ENCODE peak calls at places on chromosome 3, in eight cellular contexts. C, G, R, X, H, Y, W and N are unnamed samples.

GRCh38 chr3:46847744-46848143 is 15.5 kb downstream of the MYL3 start:
- DNase-seq in C (no peak), G (no peak), W (no peak), Y (no peak), H (no peak), R (no peak), X (no peak), N (no peak)

GRCh38 chr3:162569314-162569713 is 1072.7 kb downstream of the OTOL1 start:
- DNase-seq in W (no peak), G (no peak), C (no peak), H (no peak), Y (no peak), R (no peak), X (no peak), N (no peak)

GRCh38 chr3:55294557-55294956 is 192.5 kb downstream of the WNT5A start:
- DNase-seq in Y (no peak), G (no peak), W (no peak), H (no peak), R (no peak), C (no peak), X (no peak), N (no peak)

GRCh38 chr3:122555275-122556071 is 8.6 kb downstream of the PARP9 start:
- DNase-seq in C (no peak), W (no peak), Y (no peak), G (no peak), H (no peak), R (no peak), X (no peak), N (no peak)

GRCh38 chr3:102102394-102102793 is 253.1 kb downstream of the NFKBIZ start:
- DNase-seq in R (no peak), W (no peak), H (no peak), Y (peak; percentile 13), G (no peak), C (no peak), X (no peak), N (no peak)

GRCh38 chr3:111509308-111509707 is 32.7 kb upstream of the CD96 start:
- DNase-seq in X (no peak), Y (no peak), H (no peak), W (no peak), R (no peak), G (no peak), C (no peak), N (no peak)

GRCh38 chr3:10365316-10365715 is 44.4 kb upstream of the SEC13 start:
- DNase-seq in G (no peak), R (no peak), X (no peak), Y (no peak), W (no peak), H (no peak), C (no peak), N (no peak)

GRCh38 chr3:115912372-115912771 is 289.1 kb downstream of the GAP43 start:
- DNase-seq in H (no peak), X (no peak), G (peak; percentile 34), C (no peak), Y (no peak), R (no peak), W (no peak), N (no peak)

GRCh38 chr3:122612706-122613105 is 35.3 kb downstream of the PARP15 start:
- DNase-seq in X (no peak), G (no peak), C (no peak), Y (no peak), W (no peak), R (no peak), H (no peak), N (no peak)

GRCh38 chr3:55297235-55297634 is 189.9 kb downstream of the WNT5A start:
- DNase-seq in W (no peak), X (no peak), G (no peak), H (no peak), Y (no peak), C (no peak), R (no peak), N (no peak)

GRCh38 chr3:42736531-42736930 is 33.9 kb upstream of the HHATL start:
- DNase-seq in W (no peak), Y (no peak), C (no peak), R (peak; percentile 70), H (no peak), X (no peak), G (no peak), N (no peak)

GRCh38 chr3:59809750-59810444 is 760.1 kb upstream of the CFAP20DC start:
- DNase-seq in W (no peak), H (no peak), C (no peak), R (no peak), G (no peak), Y (peak; percentile 43), X (no peak), N (no peak)

GRCh38 chr3:31793821-31794220 is 187.2 kb downstream of the OSBPL10 start:
- DNase-seq in G (no peak), Y (no peak), C (no peak), X (no peak), H (no peak), W (no peak), R (no peak), N (no peak)

GRCh38 chr3:31789429-31789828 is 191.6 kb downstream of the OSBPL10 start:
- DNase-seq in G (no peak), H (no peak), C (no peak), Y (no peak), W (no peak), X (no peak), R (no peak), N (no peak)

GRCh38 chr3:31785734-31786133 is 195.3 kb downstream of the OSBPL10 start:
- DNase-seq in H (no peak), Y (no peak), C (no peak), G (no peak), X (no peak), W (no peak), R (no peak), N (no peak)

GRCh38 chr3:31793040-31793439 is 188.0 kb downstream of the OSBPL10 start:
- DNase-seq in R (no peak), G (no peak), W (no peak), Y (no peak), H (no peak), C (no peak), X (no peak), N (no peak)

DNA sequence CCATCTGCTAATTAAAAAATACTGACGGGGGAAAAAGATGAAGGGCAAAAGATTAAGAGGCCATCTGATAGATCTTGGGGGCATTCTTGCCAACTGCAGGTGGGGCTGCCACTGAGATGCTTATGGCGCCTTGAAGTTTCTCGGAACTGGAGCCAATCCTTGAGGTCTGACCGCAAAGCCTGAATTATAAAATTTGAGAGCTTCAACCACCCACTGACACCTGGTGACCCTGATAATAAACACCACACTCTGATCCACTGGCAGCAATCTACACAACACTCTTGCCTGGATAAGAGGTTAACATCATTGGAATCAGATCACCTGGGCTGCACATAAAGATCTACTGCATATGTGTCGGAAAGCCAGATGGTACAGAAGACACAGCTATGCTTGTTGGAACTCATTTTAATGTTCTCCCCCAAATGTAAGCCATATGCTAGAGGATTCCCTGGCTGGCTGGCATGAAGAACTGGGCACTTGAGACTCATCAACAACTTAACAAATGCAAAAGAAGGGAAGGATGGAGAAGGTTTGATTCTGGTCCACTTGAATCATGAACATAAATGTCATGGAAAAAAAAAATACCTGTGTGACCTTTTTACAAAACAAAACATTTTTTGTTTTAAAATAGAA is 190.4 kb downstream of the OSBPL10 start:
- DNase-seq in R (no peak), X (no peak), W (no peak), C (no peak), Y (no peak), G (no peak), H (no peak), N (no peak)
- TF ChIP-seq POLR2A in R (no peak), X (no peak), W (no peak), C (no peak), Y (no peak), G (no peak), H (no peak), N (no peak)

DNA sequence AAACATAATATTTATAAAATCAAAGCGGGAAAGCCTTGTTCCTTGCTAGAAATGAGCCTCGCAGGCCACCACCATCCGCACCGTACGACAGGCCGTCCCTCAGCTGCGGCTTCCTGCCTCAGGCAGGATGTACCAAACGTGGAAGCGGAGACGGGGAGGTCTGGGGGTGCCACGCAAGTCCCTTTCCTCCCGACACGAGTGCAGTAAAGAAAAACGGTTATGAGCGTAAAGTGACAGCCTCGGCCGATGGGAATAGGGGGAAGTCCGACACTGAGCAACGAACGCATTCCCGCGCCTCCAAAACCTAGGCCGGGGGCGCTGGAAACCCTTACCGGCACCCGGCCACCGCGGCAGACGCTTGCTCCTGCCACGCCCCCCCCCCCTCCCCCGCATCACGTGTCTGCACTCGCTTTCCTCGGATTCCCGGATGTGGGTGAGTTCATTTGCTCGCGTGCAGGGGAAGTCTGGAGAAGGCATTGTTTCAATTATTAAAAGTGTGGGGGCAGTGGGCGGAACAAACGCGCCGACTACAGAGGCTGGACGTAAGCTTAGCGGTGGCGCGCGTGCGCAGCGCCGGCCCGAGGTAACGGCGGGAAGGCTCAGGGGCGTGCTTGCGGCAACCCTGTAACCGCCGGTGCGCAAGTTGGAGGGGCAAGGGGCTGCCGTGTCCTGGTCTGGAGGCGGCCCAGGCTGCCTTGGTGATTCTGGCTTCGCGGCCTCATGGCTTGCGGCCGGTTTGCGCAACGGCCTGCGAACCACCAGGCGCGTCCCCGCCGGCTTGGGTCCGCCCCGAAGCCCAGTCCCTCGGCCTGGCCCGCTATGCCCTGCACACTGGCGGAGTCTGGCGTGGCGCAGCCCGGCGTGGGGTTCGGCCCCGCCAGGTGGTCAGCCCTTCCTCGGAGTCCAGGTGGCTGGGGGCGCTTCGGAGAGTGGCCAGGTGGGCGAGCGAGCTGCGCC is at the start of the genes ANAPC13 and CEP63:
- DNase-seq in Y (peak; percentile 98), R (no peak), G (peak; percentile 96), X (peak; percentile 99), H (peak; percentile 99), C (peak; percentile 95), W (peak; percentile 91), N (peak; percentile 95)
- TF ChIP-seq POLR2A in Y (peak; percentile 47), R (no peak), G (no peak), X (peak; percentile 82), H (peak; percentile 97), C (peak; percentile 72), W (peak; percentile 73), N (no peak)

DNA sequence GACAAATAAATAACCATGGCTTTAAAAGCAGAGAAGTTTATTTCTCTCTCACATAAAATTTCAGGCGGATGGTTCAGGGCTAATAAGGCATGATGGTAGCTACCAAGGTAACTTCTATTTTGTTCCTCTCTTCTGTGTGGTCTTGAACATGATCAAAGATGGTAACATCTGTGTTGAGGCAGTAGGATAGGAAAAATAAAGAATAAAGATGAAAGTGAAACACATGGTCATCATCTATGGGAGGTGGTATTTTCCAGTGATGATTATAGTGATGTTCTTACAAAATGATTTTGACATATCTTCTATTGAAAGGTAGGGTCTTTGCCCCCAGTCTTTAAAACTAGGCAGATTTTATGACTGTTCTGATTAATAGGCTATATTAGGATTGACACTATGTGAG is 14.2 kb upstream of the SST start:
- DNase-seq in C (no peak), R (no peak), W (no peak), X (no peak), G (no peak), Y (no peak), H (no peak), N (no peak)
- TF ChIP-seq POLR2A in C (no peak), R (no peak), W (no peak), X (no peak), G (no peak), Y (no peak), H (no peak), N (no peak)

DNA sequence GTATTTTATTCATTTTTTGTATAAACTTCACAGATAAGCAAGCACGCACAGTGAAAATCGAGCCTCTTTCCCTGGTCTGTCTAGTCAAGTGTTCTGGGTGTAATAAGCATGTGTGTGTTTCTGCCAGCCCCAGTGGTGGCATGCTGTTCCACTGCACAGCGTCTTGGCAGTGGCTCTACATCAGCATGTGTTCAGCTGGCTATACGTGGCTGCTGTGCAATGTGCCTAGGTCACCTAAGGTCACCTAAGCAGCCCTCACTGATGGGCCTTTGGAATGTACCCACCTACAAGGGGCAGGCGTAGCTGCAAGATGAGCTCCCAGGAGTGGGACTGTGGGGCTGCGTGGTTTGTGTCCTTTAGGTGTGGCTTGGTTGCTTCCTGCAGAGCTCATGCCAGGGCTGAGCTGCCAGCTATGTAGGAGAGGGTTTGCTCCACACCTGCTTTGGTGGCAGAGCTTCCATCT is 4.9 kb downstream of the LIMD1 start:
- DNase-seq in G (no peak), H (no peak), X (no peak), C (peak; percentile 51), R (no peak), Y (no peak), W (no peak), N (peak; percentile 39)
- TF ChIP-seq POLR2A in G (no peak), H (no peak), X (no peak), C (no peak), R (no peak), Y (no peak), W (no peak), N (no peak)